ENCODE peak calls at places on chromosome 4, in five cellular contexts. One of them, this sample, is unnamed.

GRCh38 chr4:61638600-61638999 is 438.5 kb downstream of the ADGRL3 start:
- DNase-seq in stomach: no peak
- DNase-seq in ovary: no peak
- DNase-seq in fibroblast of lung: peak; percentile 89
- DNase-seq in Panc1: no peak
- DNase-seq in this sample: peak; percentile 67

GRCh38 chr4:20445933-20446723 is 194.4 kb downstream of the SLIT2 start:
- DNase-seq in stomach: no peak
- DNase-seq in ovary: no peak
- DNase-seq in fibroblast of lung: peak; percentile 69
- DNase-seq in Panc1: no peak
- DNase-seq in this sample: no peak

GRCh38 chr4:149465941-149466340 is 349.7 kb downstream of the IQCM start:
- DNase-seq in stomach: no peak
- DNase-seq in ovary: no peak
- DNase-seq in fibroblast of lung: peak; percentile 19
- DNase-seq in Panc1: no peak
- DNase-seq in this sample: no peak

GRCh38 chr4:186563761-186564160 is 8.4 kb upstream of the MTNR1A start:
- DNase-seq in stomach: no peak
- DNase-seq in ovary: no peak
- DNase-seq in fibroblast of lung: no peak
- DNase-seq in Panc1: no peak
- DNase-seq in this sample: no peak

GRCh38 chr4:52560844-52561280 is 98.2 kb downstream of the USP46 start:
- DNase-seq in stomach: no peak
- DNase-seq in ovary: no peak
- DNase-seq in fibroblast of lung: no peak
- DNase-seq in Panc1: no peak
- DNase-seq in this sample: peak; percentile 46

GRCh38 chr4:108366716-108367115 is 198.0 kb upstream of the LEF1 start:
- DNase-seq in stomach: no peak
- DNase-seq in ovary: no peak
- DNase-seq in fibroblast of lung: no peak
- DNase-seq in Panc1: no peak
- DNase-seq in this sample: no peak

GRCh38 chr4:100738388-100739165 is 220.8 kb upstream of the EMCN start:
- DNase-seq in stomach: peak; percentile 31
- DNase-seq in ovary: no peak
- DNase-seq in fibroblast of lung: peak; percentile 77
- DNase-seq in Panc1: peak; percentile 8
- DNase-seq in this sample: peak; percentile 29

GRCh38 chr4:1253831-1254230 is 4.9 kb upstream of the CTBP1 start:
- DNase-seq in stomach: no peak
- DNase-seq in ovary: no peak
- DNase-seq in fibroblast of lung: no peak
- DNase-seq in Panc1: no peak
- DNase-seq in this sample: no peak

GRCh38 chr4:76896731-76897521 is 1.0 kb downstream of the SOWAHB start:
- DNase-seq in stomach: peak; percentile 70
- DNase-seq in ovary: no peak
- DNase-seq in fibroblast of lung: peak; percentile 6
- DNase-seq in Panc1: no peak
- DNase-seq in this sample: no peak

GRCh38 chr4:174648859-174649258 is 126.6 kb upstream of the HPGD start:
- DNase-seq in stomach: no peak
- DNase-seq in ovary: no peak
- DNase-seq in fibroblast of lung: no peak
- DNase-seq in Panc1: no peak
- DNase-seq in this sample: no peak
- H3K27me3 ChIP-seq in stomach: no peaks in the 10 kb centered on the region
- H3K27me3 ChIP-seq in ovary: no peaks in the 10 kb centered on the region
- H3K27me3 ChIP-seq in fibroblast of lung: no peaks in the 10 kb centered on the region
- H3K27me3 ChIP-seq in Panc1: no peaks in the 10 kb centered on the region
- H3K27me3 ChIP-seq in this sample: no peaks in the 10 kb centered on the region

DNA sequence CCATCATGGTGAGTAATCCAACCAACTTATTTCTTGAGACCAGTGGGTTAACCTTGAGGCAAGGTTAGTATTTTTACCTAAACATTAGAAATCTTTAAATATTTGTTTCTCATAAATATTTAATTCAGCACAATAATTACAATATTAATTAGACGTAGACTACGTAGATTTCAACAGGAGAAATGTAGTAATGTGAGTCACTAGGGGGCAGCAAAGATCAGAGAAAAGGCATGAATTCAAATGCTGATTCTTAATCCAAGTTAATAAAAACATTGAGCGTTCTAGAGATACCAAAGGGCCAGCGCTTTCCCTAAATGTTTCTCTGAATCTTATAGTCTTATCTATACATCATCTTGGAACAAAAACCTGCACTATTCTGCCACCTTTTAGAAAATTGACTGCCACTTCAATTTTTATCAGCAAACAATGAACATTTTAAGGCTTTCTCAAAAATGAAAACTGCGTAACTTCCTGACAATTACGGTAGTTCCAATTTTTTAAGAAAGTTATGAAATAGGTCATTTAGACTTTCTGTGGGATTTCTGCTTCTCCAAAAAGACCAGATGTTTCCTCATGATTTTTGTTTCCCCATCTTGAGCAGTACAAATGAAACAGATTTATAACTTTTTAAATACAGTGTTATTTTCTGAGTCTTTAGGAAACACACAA is 180.7 kb downstream of the GASK1B start:
- DNase-seq in stomach: no peak
- DNase-seq in ovary: peak; percentile 36
- DNase-seq in fibroblast of lung: peak; percentile 91
- DNase-seq in Panc1: no peak
- DNase-seq in this sample: peak; percentile 54
- H3K4me3 ChIP-seq in stomach: peak overlapping the region; percentile 20
- H3K4me3 ChIP-seq in ovary: peak overlapping the region; percentile 34
- H3K4me3 ChIP-seq in fibroblast of lung: peak overlapping the region; percentile 42
- H3K4me3 ChIP-seq in Panc1: no peak overlapping the region
- H3K4me3 ChIP-seq in this sample: no peak overlapping the region

GRCh38 chr4:80204433-80204832 is 7.1 kb downstream of the PRDM8 start:
- DNase-seq in stomach: no peak
- DNase-seq in ovary: no peak
- DNase-seq in fibroblast of lung: no peak
- DNase-seq in Panc1: no peak
- DNase-seq in this sample: no peak
- H3K27me3 ChIP-seq in stomach: peaks cover 55% of the 10 kb centered on the region
- H3K27me3 ChIP-seq in ovary: no peaks in the 10 kb centered on the region
- H3K27me3 ChIP-seq in fibroblast of lung: no peaks in the 10 kb centered on the region
- H3K27me3 ChIP-seq in Panc1: no peaks in the 10 kb centered on the region
- H3K27me3 ChIP-seq in this sample: no peaks in the 10 kb centered on the region

GRCh38 chr4:158068063-158068462 is 104.8 kb downstream of the GASK1B start:
- DNase-seq in stomach: no peak
- DNase-seq in ovary: no peak
- DNase-seq in fibroblast of lung: no peak
- DNase-seq in Panc1: no peak
- DNase-seq in this sample: no peak

GRCh38 chr4:158065176-158065575 is 107.6 kb downstream of the GASK1B start:
- DNase-seq in stomach: no peak
- DNase-seq in ovary: no peak
- DNase-seq in fibroblast of lung: no peak
- DNase-seq in Panc1: no peak
- DNase-seq in this sample: no peak

GRCh38 chr4:158065603-158066002 is 107.2 kb downstream of the GASK1B start:
- DNase-seq in stomach: no peak
- DNase-seq in ovary: no peak
- DNase-seq in fibroblast of lung: no peak
- DNase-seq in Panc1: no peak
- DNase-seq in this sample: no peak

GRCh38 chr4:158071931-158072330 is 100.9 kb downstream of the GASK1B start:
- DNase-seq in stomach: no peak
- DNase-seq in ovary: no peak
- DNase-seq in fibroblast of lung: no peak
- DNase-seq in Panc1: no peak
- DNase-seq in this sample: no peak

GRCh38 chr4:158067646-158068045 is 105.2 kb downstream of the GASK1B start:
- DNase-seq in stomach: no peak
- DNase-seq in ovary: no peak
- DNase-seq in fibroblast of lung: no peak
- DNase-seq in Panc1: no peak
- DNase-seq in this sample: no peak
- H3K4me3 ChIP-seq in stomach: no peak overlapping the region
- H3K4me3 ChIP-seq in ovary: no peak overlapping the region
- H3K4me3 ChIP-seq in fibroblast of lung: no peak overlapping the region
- H3K4me3 ChIP-seq in Panc1: no peak overlapping the region
- H3K4me3 ChIP-seq in this sample: no peak overlapping the region

GRCh38 chr4:4227510-4228355 is 1.0 kb upstream of the OTOP1 start:
- DNase-seq in stomach: no peak
- DNase-seq in ovary: no peak
- DNase-seq in fibroblast of lung: no peak
- DNase-seq in Panc1: no peak
- DNase-seq in this sample: no peak

GRCh38 chr4:4228356-4228668 is 1.6 kb upstream of the OTOP1 start:
- DNase-seq in stomach: no peak
- DNase-seq in ovary: no peak
- DNase-seq in fibroblast of lung: no peak
- DNase-seq in Panc1: no peak
- DNase-seq in this sample: no peak

GRCh38 chr4:4226606-4227438 is at the start of gene OTOP1:
- DNase-seq in stomach: no peak
- DNase-seq in ovary: no peak
- DNase-seq in fibroblast of lung: no peak
- DNase-seq in Panc1: no peak
- DNase-seq in this sample: no peak

GRCh38 chr4:4225915-4226605 is 669 bp downstream of the OTOP1 start:
- DNase-seq in stomach: no peak
- DNase-seq in ovary: no peak
- DNase-seq in fibroblast of lung: no peak
- DNase-seq in Panc1: no peak
- DNase-seq in this sample: no peak
- H3K27me3 ChIP-seq in stomach: peaks cover 94% of the 10 kb centered on the region
- H3K27me3 ChIP-seq in ovary: no peaks in the 10 kb centered on the region
- H3K27me3 ChIP-seq in fibroblast of lung: peaks cover 27% of the 10 kb centered on the region
- H3K27me3 ChIP-seq in Panc1: no peaks in the 10 kb centered on the region
- H3K27me3 ChIP-seq in this sample: peaks cover 40% of the 10 kb centered on the region

GRCh38 chr4:98293089-98293887 is 32.1 kb downstream of the RAP1GDS1 start:
- DNase-seq in stomach: no peak
- DNase-seq in ovary: no peak
- DNase-seq in fibroblast of lung: no peak
- DNase-seq in Panc1: no peak
- DNase-seq in this sample: no peak
- H3K4me3 ChIP-seq in stomach: no peak overlapping the region
- H3K4me3 ChIP-seq in ovary: no peak overlapping the region
- H3K4me3 ChIP-seq in fibroblast of lung: no peak overlapping the region
- H3K4me3 ChIP-seq in Panc1: no peak overlapping the region
- H3K4me3 ChIP-seq in this sample: no peak overlapping the region

DNA sequence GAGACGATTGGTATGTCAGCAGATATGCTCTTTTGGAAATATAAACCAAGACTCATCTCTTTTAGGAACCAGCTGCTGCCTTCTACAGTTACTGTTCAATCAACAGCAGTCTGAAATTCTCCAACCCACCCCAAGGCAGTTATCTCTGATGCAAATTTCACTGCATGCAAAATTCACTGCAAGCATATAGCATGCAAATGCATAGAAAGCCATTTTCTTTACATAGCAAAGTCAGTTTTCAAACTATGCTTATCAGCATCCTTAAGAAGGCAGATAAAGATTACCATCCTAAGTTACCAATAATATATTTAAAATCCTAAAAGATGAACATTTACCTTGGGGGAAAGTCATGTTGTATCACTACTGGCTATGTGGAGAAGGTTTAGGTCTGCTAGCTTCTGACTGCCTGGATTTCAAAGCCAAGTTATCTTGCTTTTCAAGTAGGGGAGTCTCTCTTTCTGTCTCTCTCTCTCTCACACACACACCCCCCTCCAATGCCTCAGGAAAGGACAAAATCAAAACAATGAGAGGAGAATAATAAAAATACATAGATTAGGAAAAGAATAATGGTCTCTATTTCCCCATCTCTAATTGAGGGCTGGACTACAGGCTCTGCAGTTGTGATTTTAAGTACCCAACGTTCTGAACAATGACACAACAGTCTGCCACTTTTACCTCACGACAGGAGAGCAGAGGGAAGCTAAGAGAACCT is 1.5 kb downstream of the NMU start:
- DNase-seq in stomach: no peak
- DNase-seq in ovary: no peak
- DNase-seq in fibroblast of lung: no peak
- DNase-seq in Panc1: no peak
- DNase-seq in this sample: no peak
- H3K27me3 ChIP-seq in stomach: peaks cover 58% of the 10 kb centered on the region
- H3K27me3 ChIP-seq in ovary: no peaks in the 10 kb centered on the region
- H3K27me3 ChIP-seq in fibroblast of lung: peaks cover 35% of the 10 kb centered on the region
- H3K27me3 ChIP-seq in Panc1: peaks cover 16% of the 10 kb centered on the region
- H3K27me3 ChIP-seq in this sample: peaks cover 29% of the 10 kb centered on the region

DNA sequence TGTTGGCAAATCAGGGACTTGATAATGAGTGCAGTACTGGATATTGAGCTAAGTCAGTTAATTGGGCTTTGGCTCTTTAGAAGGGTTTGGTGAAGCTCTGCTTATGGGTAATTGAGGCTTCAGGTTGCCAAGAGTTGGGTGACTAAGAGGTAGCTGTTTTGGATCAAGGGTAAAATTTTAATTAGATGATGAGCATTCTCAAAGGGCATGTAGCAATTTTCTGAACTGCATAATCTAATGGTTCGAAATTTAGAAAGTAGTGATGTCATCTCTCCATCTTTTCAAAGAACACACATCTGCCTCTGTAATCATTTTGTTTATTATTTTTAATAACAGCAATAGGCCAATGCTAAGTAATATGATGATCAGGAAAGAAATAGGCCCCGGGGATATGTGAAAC is 5.5 kb upstream of the TRIM2 start:
- DNase-seq in stomach: no peak
- DNase-seq in ovary: no peak
- DNase-seq in fibroblast of lung: no peak
- DNase-seq in Panc1: no peak
- DNase-seq in this sample: no peak
- H3K4me3 ChIP-seq in stomach: no peak overlapping the region
- H3K4me3 ChIP-seq in ovary: no peak overlapping the region
- H3K4me3 ChIP-seq in fibroblast of lung: no peak overlapping the region
- H3K4me3 ChIP-seq in Panc1: no peak overlapping the region
- H3K4me3 ChIP-seq in this sample: no peak overlapping the region

DNA sequence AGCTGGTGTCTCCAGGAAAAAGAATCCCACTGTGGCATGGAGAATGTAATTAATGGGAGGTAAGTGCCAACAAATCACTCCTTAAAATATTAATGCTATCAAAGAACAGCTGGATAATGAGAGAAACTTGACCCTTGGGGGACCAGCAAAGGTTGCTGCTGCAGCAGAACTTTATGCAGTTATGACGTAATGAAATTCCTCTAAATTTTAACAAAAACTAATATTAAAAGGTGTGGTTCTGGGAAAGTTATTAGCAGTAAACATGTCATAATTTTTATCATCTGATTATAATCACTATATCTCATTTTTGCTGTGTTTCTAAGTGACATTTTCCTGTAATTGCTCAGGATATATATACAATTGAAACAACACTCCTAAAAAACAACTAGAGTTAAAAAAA is 1.7 kb upstream of the SHISA3 start:
- DNase-seq in stomach: no peak
- DNase-seq in ovary: no peak
- DNase-seq in fibroblast of lung: no peak
- DNase-seq in Panc1: no peak
- DNase-seq in this sample: no peak
- H3K27me3 ChIP-seq in stomach: peaks cover 67% of the 10 kb centered on the region
- H3K27me3 ChIP-seq in ovary: no peaks in the 10 kb centered on the region
- H3K27me3 ChIP-seq in fibroblast of lung: peaks cover 17% of the 10 kb centered on the region
- H3K27me3 ChIP-seq in Panc1: peaks cover 5% of the 10 kb centered on the region
- H3K27me3 ChIP-seq in this sample: peaks cover 35% of the 10 kb centered on the region

This sample was measured in AG04450.